ENCODE peak calls at places on chromosomes 13 and 19, in seven cellular contexts. V is activated B cell treated with CpG ODN at 0.5 μM for 24 hours; A is stimulated activated CD4-positive, alpha-beta T cell treated with anti-CD3 and anti-CD28 coated beads, Interleukin-1b, Interleukin-23, amount 100 ng/mL, for 48 hours; P is heart right ventricle; G is GM23338; I is T-cell; T is cerebellar nuclear complex. N is an unnamed sample.
A peak's percentile ranks its signal among the peaks of the same experiment; 100 is the strongest.

GRCh38 chr13:64755961-64756360 is 2474.2 kb downstream of the PCDH9 start:
- DNase-seq in T (no peak), G (no peak), I (no peak), P (no peak), V (no peak), A (no peak), N (no peak)

GRCh38 chr13:30153871-30154426 is 153.4 kb downstream of the KATNAL1 start:
- DNase-seq in T (no peak), V (no peak), P (no peak), I (no peak), G (peak; percentile 55), A (no peak), N (no peak)

GRCh38 chr13:68168448-68168847 is 938.3 kb upstream of the PCDH9 start:
- DNase-seq in A (no peak), I (no peak), P (no peak), V (no peak), G (no peak), T (no peak), N (no peak)

GRCh38 chr19:15240539-15240938 is 8.3 kb upstream of the EPHX3 start:
- DNase-seq in P (no peak), I (no peak), T (no peak), A (no peak), V (no peak), G (no peak), N (no peak)

GRCh38 chr13:66565261-66565660 is 664.9 kb downstream of the PCDH9 start:
- DNase-seq in T (no peak), V (no peak), P (no peak), I (no peak), G (no peak), A (no peak), N (no peak)

GRCh38 chr13:103101500-103101899 is 35.3 kb upstream of the SLC10A2 start:
- DNase-seq in I (no peak), V (no peak), P (no peak), G (no peak), T (no peak), A (no peak), N (no peak)

GRCh38 chr13:28494537-28494860 is 429 bp downstream of the FLT1 start:
- DNase-seq in G (no peak), V (peak; percentile 18), I (no peak), A (no peak), T (no peak), P (no peak), N (no peak)

GRCh38 chr13:50403311-50403710 is 388.1 kb downstream of the KCNRG start:
- DNase-seq in I (no peak), T (no peak), G (no peak), A (no peak), V (no peak), P (no peak), N (no peak)

GRCh38 chr13:21550918-21551317 is 53.1 kb downstream of the MICU2 start:
- DNase-seq in T (no peak), A (no peak), P (no peak), I (no peak), G (no peak), V (no peak), N (no peak)

GRCh38 chr19:41887711-41888382 is 4.9 kb downstream of the ARHGEF1 start:
- DNase-seq in A (peak; percentile 90), T (no peak), G (peak; percentile 92), V (peak; percentile 44), P (no peak), I (peak; percentile 67), N (peak; percentile 80)

GRCh38 chr19:5718579-5719273 is 1.2 kb downstream of the LONP1 start:
- DNase-seq in G (no peak), V (no peak), I (no peak), A (peak; percentile 72), P (no peak), T (no peak), N (no peak)

GRCh38 chr13:29210676-29211075 is 384.8 kb downstream of the SLC7A1 start:
- DNase-seq in P (no peak), G (no peak), V (no peak), T (no peak), I (no peak), A (no peak), N (no peak)

GRCh38 chr19:29837448-29837961 is 25.7 kb downstream of the CCNE1 start:
- DNase-seq in A (peak; percentile 60), T (no peak), V (no peak), I (peak; percentile 15), P (no peak), G (no peak), N (peak; percentile 67)

GRCh38 chr19:35125746-35126623 is 8.9 kb downstream of the LGI4 start:
- DNase-seq in T (no peak), I (no peak), V (no peak), G (no peak), A (no peak), P (no peak), N (no peak)

GRCh38 chr13:100673376-100673830 is 1.2 kb downstream of the TMTC4 start:
- DNase-seq in V (peak; percentile 24), T (no peak), I (no peak), P (no peak), G (peak; percentile 52), A (no peak), N (no peak)

GRCh38 chr13:93620366-93620765 is 393.8 kb downstream of the GPC6 start:
- DNase-seq in T (no peak), G (no peak), V (no peak), I (no peak), P (no peak), A (no peak), N (no peak)

GRCh38 chr13:35857769-35858168 is 273.4 kb downstream of the DCLK1 start:
- DNase-seq in V (no peak), P (no peak), A (no peak), I (no peak), G (peak; percentile 94), T (no peak), N (no peak)

GRCh38 chr19:5953680-5954213 is 24.2 kb downstream of the RANBP3 start:
- DNase-seq in G (no peak), V (no peak), I (no peak), A (peak; percentile 54), P (no peak), T (no peak), N (peak; percentile 28)

GRCh38 chr19:46844067-46844489 is 6.6 kb downstream of the AP2S1 start:
- DNase-seq in T (no peak), V (no peak), I (no peak), G (no peak), P (no peak), A (no peak), N (no peak)

GRCh38 chr19:38319421-38320258 is at the start of gene KCNK6:
- DNase-seq in V (peak; percentile 48), A (peak; percentile 35), T (no peak), P (peak; percentile 56), G (peak; percentile 77), I (peak; percentile 23), N (peak; percentile 25)

GRCh38 chr19:17035842-17036424 is 9.3 kb upstream of the CPAMD8 start:
- DNase-seq in P (peak; percentile 30), I (no peak), G (no peak), T (no peak), A (no peak), V (no peak), N (no peak)